ENCODE peak calls at places on chromosomes 12 and 14, in ten cellular contexts. Q is NCI-H748 treated with DMSO at 0.1 percent for 48 hours, Z is hippocampal formation, F is iris pigment epithelial cell, G is fibroblast of lung, X is Calu3, E is GM20000, J is neural crest cell, R is HFFc6, M is substantia nigra. N is an unnamed sample.

GRCh38 chr14:97687944-97688625 is 890.9 kb downstream of the VRK1 start:
- DNase-seq in Q (no peak), E (no peak), R (no peak), F (no peak), X (no peak), G (no peak), J (no peak), M (no peak), Z (no peak), N (no peak)

GRCh38 chr14:99576304-99576703 is 27.7 kb downstream of the CCDC85C start:
- DNase-seq in Q (no peak), M (no peak), G (no peak), J (no peak), X (no peak), F (no peak), Z (no peak), E (no peak), R (no peak), N (no peak)

GRCh38 chr12:51374346-51374745 is 16.9 kb downstream of the GALNT6 start:
- DNase-seq in Q (no peak), G (peak), X (no peak), Z (no peak), M (no peak), J (no peak), E (no peak), F (no peak), R (no peak), N (no peak)

GRCh38 chr14:55773984-55774581 is 194.1 kb downstream of the KTN1 start:
- DNase-seq in Q (no peak), M (no peak), Z (no peak), F (no peak), R (no peak), G (no peak), E (no peak), X (no peak), J (no peak), N (no peak)

GRCh38 chr12:52670961-52671360 is 9.2 kb downstream of the KRT1 start:
- DNase-seq in F (no peak), R (no peak), M (no peak), E (no peak), G (no peak), X (no peak), Z (no peak), Q (no peak), J (no peak), N (no peak)

GRCh38 chr12:129657179-129657578 is 246.6 kb downstream of the TMEM132D start:
- DNase-seq in E (no peak), F (no peak), G (no peak), M (no peak), Q (peak), R (no peak), J (no peak), X (no peak), Z (no peak), N (no peak)

GRCh38 chr12:111864935-111865334 is 22.9 kb downstream of the MAPKAPK5 start:
- DNase-seq in X (no peak), R (no peak), M (no peak), F (no peak), J (no peak), E (no peak), Z (no peak), G (no peak), Q (no peak), N (no peak)

GRCh38 chr12:13687633-13688032 is 293.8 kb downstream of the GRIN2B start:
- DNase-seq in R (no peak), J (no peak), X (no peak), E (no peak), G (no peak), M (no peak), Q (no peak), Z (no peak), F (no peak), N (no peak)

GRCh38 chr12:128091101-128091795 is 175.7 kb upstream of the TMEM132C start:
- DNase-seq in X (no peak), Z (no peak), G (no peak), J (no peak), Q (no peak), R (no peak), E (no peak), F (no peak), M (no peak), N (no peak)

GRCh38 chr12:89752331-89752730 is 43.7 kb upstream of the ATP2B1 start:
- DNase-seq in F (no peak), E (peak), Z (no peak), R (no peak), J (no peak), Q (no peak), M (no peak), X (no peak), G (no peak), N (no peak)

GRCh38 chr12:52498971-52499370 is 5.9 kb upstream of the KRT6A start:
- DNase-seq in M (no peak), E (no peak), G (no peak), J (no peak), X (no peak), Q (no peak), F (no peak), R (no peak), Z (no peak), N (no peak)

GRCh38 chr14:59020382-59020781 is 168.1 kb upstream of the DAAM1 start:
- DNase-seq in Z (no peak), X (peak), F (peak), G (peak), E (no peak), Q (peak), R (peak), J (no peak), M (no peak), N (peak)

GRCh38 chr12:2076728-2077127 is 23.9 kb downstream of the CACNA1C start:
- DNase-seq in E (no peak), G (no peak), M (no peak), Z (no peak), X (no peak), R (no peak), Q (no peak), F (no peak), J (no peak), N (no peak)

GRCh38 chr12:124389537-124390441 is 94.9 kb downstream of the RFLNA start:
- DNase-seq in M (no peak), R (no peak), Z (no peak), F (no peak), J (no peak), X (no peak), G (no peak), E (no peak), Q (no peak), N (peak)

GRCh38 chr12:95733156-95733825 is 57.3 kb downstream of the NTN4 start:
- DNase-seq in M (no peak), X (no peak), J (no peak), Z (no peak), R (peak), G (peak), E (no peak), Q (no peak), F (peak), N (peak)

GRCh38 chr12:68497702-68498101 is 113.0 kb upstream of the RAP1B start:
- DNase-seq in M (no peak), E (no peak), J (no peak), Q (no peak), Z (no peak), X (no peak), G (peak), R (peak), F (peak), N (peak)

GRCh38 chr14:89922549-89922907 is 32.0 kb downstream of the EFCAB11 start:
- DNase-seq in R (no peak), G (no peak), Q (no peak), F (no peak), X (no peak), E (no peak), J (no peak), M (no peak), Z (no peak), N (no peak)

GRCh38 chr14:20631821-20632389 is 9.6 kb downstream of the OR6S1 start:
- DNase-seq in G (peak), Z (peak), F (peak), Q (peak), J (no peak), X (peak), E (no peak), M (peak), R (peak), N (peak)

GRCh38 chr14:73713804-73714655 is at the start of gene PNMA1:
- DNase-seq in M (peak), R (peak), J (peak), F (peak), Q (peak), G (peak), E (peak), Z (peak), X (peak), N (peak)

GRCh38 chr14:100033347-100034052 is 31.7 kb upstream of the EVL start:
- DNase-seq in J (no peak), X (no peak), Q (no peak), Z (no peak), G (no peak), E (no peak), F (peak), M (no peak), R (no peak), N (no peak)

GRCh38 chr12:90695415-90695814 is 259.6 kb downstream of the CCER1 start:
- DNase-seq in G (peak), E (no peak), X (no peak), Q (no peak), J (no peak), Z (no peak), R (no peak), M (no peak), F (peak), N (peak)

GRCh38 chr12:80567391-80567790 is 123.4 kb downstream of the PTPRQ start:
- DNase-seq in Z (no peak), F (peak), E (no peak), X (no peak), G (peak), M (no peak), R (peak), J (no peak), Q (no peak), N (no peak)

GRCh38 chr12:127728285-127728684 is 538.7 kb upstream of the TMEM132C start:
- DNase-seq in Z (no peak), R (peak), X (no peak), J (no peak), Q (no peak), M (no peak), G (no peak), E (no peak), F (no peak), N (no peak)

GRCh38 chr12:123936471-123936870 is 36.2 kb downstream of the CCDC92 start:
- DNase-seq in G (no peak), Z (no peak), R (no peak), E (no peak), X (no peak), Q (no peak), F (no peak), M (no peak), J (no peak), N (no peak)

GRCh38 chr12:58204086-58204485 is 262.7 kb downstream of the ATP23 start:
- DNase-seq in E (no peak), G (no peak), F (peak), J (no peak), X (no peak), R (peak), M (no peak), Q (no peak), Z (no peak), N (no peak)

GRCh38 chr12:25106818-25107217 is 88.1 kb downstream of the DNAI7 start:
- DNase-seq in R (no peak), E (no peak), J (no peak), Q (no peak), F (peak), X (no peak), G (peak), M (no peak), Z (no peak), N (no peak)

GRCh38 chr14:87175175-87175574 is 817.8 kb downstream of the GALC start:
- DNase-seq in M (no peak), Q (no peak), X (no peak), R (no peak), J (no peak), G (peak), Z (no peak), F (no peak), E (no peak), N (no peak)

GRCh38 chr14:21112267-21112666 is 11.4 kb downstream of the TMEM253 start:
- DNase-seq in E (no peak), M (no peak), Z (no peak), R (no peak), G (no peak), X (no peak), Q (no peak), J (no peak), F (no peak), N (no peak)

GRCh38 chr12:42076976-42077375 is 67.7 kb downstream of the GXYLT1 start:
- DNase-seq in Z (no peak), Q (no peak), M (no peak), R (no peak), E (no peak), X (no peak), F (no peak), G (no peak), J (no peak), N (no peak)

GRCh38 chr14:103625361-103626095 is 3.5 kb upstream of the KLC1 start:
- DNase-seq in J (no peak), R (no peak), X (no peak), E (peak), G (no peak), Q (no peak), F (no peak), M (no peak), Z (no peak), N (no peak)

GRCh38 chr12:52121848-52122838 is 42.6 kb downstream of the SMIM41 start:
- DNase-seq in Z (peak), R (peak), M (peak), G (peak), X (peak), J (peak), Q (peak), F (peak), E (peak), N (peak)

GRCh38 chr12:84910549-84911241 is 1.9 kb downstream of the SLC6A15 start:
- DNase-seq in Z (peak), G (peak), E (no peak), F (peak), M (peak), Q (peak), R (no peak), X (no peak), J (peak), N (no peak)

GRCh38 chr14:57637901-57638300 is 144.2 kb upstream of the CCDC198 start:
- DNase-seq in F (no peak), X (no peak), E (no peak), R (no peak), G (no peak), Q (no peak), J (no peak), M (no peak), Z (no peak), N (no peak)

GRCh38 chr12:99658950-99659349 is 11.4 kb downstream of the GARIN6 start:
- DNase-seq in J (no peak), G (peak), Z (no peak), X (no peak), R (no peak), M (no peak), E (no peak), F (peak), Q (no peak), N (no peak)

GRCh38 chr12:66529934-66530333 is 148.9 kb downstream of the GRIP1 start:
- DNase-seq in G (no peak), M (no peak), X (no peak), Z (no peak), Q (no peak), J (no peak), R (no peak), E (no peak), F (no peak), N (no peak)

GRCh38 chr12:87509233-87509820 is 519.9 kb downstream of the C12orf50 start:
- DNase-seq in Q (peak), G (peak), Z (no peak), M (no peak), E (no peak), R (no peak), F (peak), J (no peak), X (peak), N (peak)

GRCh38 chr12:50401383-50402155 is 884 bp downstream of the LARP4 start:
- DNase-seq in Q (peak), F (peak), G (peak), J (no peak), X (no peak), E (peak), Z (peak), M (no peak), R (no peak), N (peak)

GRCh38 chr12:124289634-124290600 is 5.0 kb upstream of the RFLNA start:
- DNase-seq in J (no peak), R (peak), E (no peak), X (no peak), Z (no peak), Q (no peak), F (peak), G (peak), M (no peak), N (no peak)

GRCh38 chr14:20499881-20500280 is 5.5 kb upstream of the RNASE10 start:
- DNase-seq in J (no peak), F (no peak), Q (no peak), M (no peak), E (no peak), G (no peak), X (no peak), R (no peak), Z (no peak), N (no peak)